ENCODE peak calls at places on chromosome 4, in five cellular contexts. X, S, J, G and H are unnamed samples.

GRCh38 chr4:39568805-39569204 is 41.6 kb upstream of the UGDH start:
- DNase-seq in X (no peak), S (no peak), J (no peak), G (no peak), H (no peak)

GRCh38 chr4:39963656-39964055 is 14.1 kb downstream of the PDS5A start:
- DNase-seq in X (no peak), S (no peak), J (no peak), G (no peak), H (no peak)

GRCh38 chr4:123114915-123115756 is 192.7 kb upstream of the NUDT6 start:
- DNase-seq in X (no peak), S (no peak), J (no peak), G (no peak), H (peak)

GRCh38 chr4:22052076-22052475 is 103.5 kb upstream of the KCNIP4 start:
- DNase-seq in X (no peak), S (no peak), J (no peak), G (no peak), H (no peak)

GRCh38 chr4:102868153-102868781 is 525 bp upstream of the CISD2 start:
- DNase-seq in X (peak), S (peak), J (no peak), G (no peak), H (no peak)

GRCh38 chr4:90904018-90904417 is 776.8 kb downstream of the CCSER1 start:
- DNase-seq in X (no peak), S (no peak), J (no peak), G (no peak), H (no peak)

GRCh38 chr4:108080752-108081151 is 88.0 kb downstream of the LEF1 start:
- DNase-seq in X (no peak), S (no peak), J (no peak), G (no peak), H (no peak)

GRCh38 chr4:98446499-98447375 is 185.6 kb downstream of the RAP1GDS1 start:
- DNase-seq in X (no peak), S (no peak), J (no peak), G (no peak), H (no peak)

GRCh38 chr4:170097681-170098080 is 7.9 kb upstream of the AADAT start:
- DNase-seq in X (no peak), S (no peak), J (no peak), G (no peak), H (no peak)